ENCODE peak calls at places on chromosome 5, in five cellular contexts. Y is IMR-90, S is transverse colon, L is esophagus squamous epithelium, X is uterus. I is an unnamed sample.

GRCh38 chr5:103120607-103121200 is 603 bp downstream of the PPIP5K2 start:
- DNase-seq in Y (peak; percentile 6), S (peak; percentile 21), L (no peak), X (no peak), I (no peak)

GRCh38 chr5:71907001-71907564 is 188.0 kb downstream of the CARTPT start:
- DNase-seq in Y (no peak), S (no peak), L (no peak), X (no peak), I (no peak)

GRCh38 chr5:173875189-173875588 is 13.0 kb upstream of the CPEB4 start:
- DNase-seq in Y (no peak), S (no peak), L (no peak), X (no peak), I (no peak)

GRCh38 chr5:36494756-36495637 is 111.4 kb upstream of the SLC1A3 start:
- DNase-seq in Y (peak; percentile 23), S (no peak), L (no peak), X (no peak), I (no peak)

GRCh38 chr5:62371409-62371808 is 32.3 kb downstream of the DIMT1 start:
- DNase-seq in Y (peak; percentile 2), S (no peak), L (no peak), X (no peak), I (no peak)

GRCh38 chr5:127014573-127014972 is 15.8 kb downstream of the MARCHF3 start:
- DNase-seq in Y (no peak), S (no peak), L (no peak), X (no peak), I (no peak)

GRCh38 chr5:20245432-20245974 is 257.5 kb upstream of the CDH18 start:
- DNase-seq in Y (no peak), S (no peak), L (no peak), X (no peak), I (no peak)

GRCh38 chr5:143882520-143882919 is 70.6 kb downstream of the HMHB1 start:
- DNase-seq in Y (peak; percentile 55), S (no peak), L (no peak), X (no peak), I (no peak)

GRCh38 chr5:74393943-74394342 is 246.6 kb downstream of the ENC1 start:
- DNase-seq in Y (no peak), S (no peak), L (no peak), X (no peak), I (no peak)

GRCh38 chr5:56525117-56525516 is 290.2 kb upstream of the MAP3K1 start:
- DNase-seq in Y (peak; percentile 56), S (no peak), L (no peak), X (peak; percentile 46), I (no peak)

DNA sequence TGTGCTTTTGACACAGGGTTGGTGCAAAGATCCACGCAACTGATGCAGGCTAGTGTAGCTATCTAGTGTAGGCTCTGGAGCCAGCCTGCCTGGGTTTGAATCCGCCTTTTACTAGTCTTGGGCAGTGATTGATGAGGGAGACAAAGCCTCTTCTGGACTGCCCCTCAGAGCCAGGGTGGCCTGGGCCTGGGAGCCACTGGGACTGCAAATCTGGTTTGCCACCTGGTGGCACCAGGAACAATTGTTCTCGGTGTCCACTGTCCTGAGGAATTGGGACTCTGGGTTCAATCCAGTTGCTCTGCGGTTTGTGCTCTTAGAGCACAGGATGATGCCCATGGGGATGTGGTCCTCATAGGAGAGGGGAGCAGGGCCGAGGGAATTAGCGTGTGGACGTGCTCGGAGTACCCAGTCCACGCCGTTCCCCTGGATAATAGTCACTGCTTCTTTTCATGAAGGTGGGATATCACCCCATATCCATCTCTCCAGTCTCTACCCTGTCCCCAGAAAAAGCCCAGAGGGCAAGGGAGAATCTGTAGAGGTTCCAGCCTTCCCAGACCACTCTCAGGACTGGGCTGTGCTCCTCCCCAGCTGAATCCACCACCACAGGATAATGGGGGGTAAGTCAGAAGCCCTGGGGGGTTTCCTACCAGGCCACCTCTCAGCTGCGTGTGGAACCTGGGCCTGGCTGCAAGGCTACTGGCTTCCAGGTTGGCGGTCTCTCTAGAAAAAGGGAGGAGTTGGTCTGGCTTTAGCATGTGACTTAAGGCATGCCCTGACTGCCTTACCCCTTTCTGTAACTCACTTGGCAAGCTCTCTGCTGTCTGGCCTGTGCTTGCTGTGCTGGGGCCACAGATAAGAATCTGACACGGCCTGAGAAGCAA is 1.9 kb downstream of the B4GALT7 start:
- DNase-seq in Y (no peak), S (no peak), L (no peak), X (no peak), I (no peak)
- TF ChIP-seq POLR2A in Y (no peak), S (no peak), L (no peak), X (no peak), I (no peak)

GRCh38 chr5:86617756-86618577 is at the start of gene COX7C:
- DNase-seq in Y (peak; percentile 95), S (peak; percentile 95), L (peak; percentile 61), X (peak; percentile 96), I (peak; percentile 59)
- TF ChIP-seq POLR2A in Y (peak; percentile 71), S (peak; percentile 94), L (peak; percentile 83), X (peak; percentile 74), I (peak; percentile 65)

GRCh38 chr5:179818746-179819295 is 1.9 kb upstream of the SQSTM1 start:
- DNase-seq in Y (peak; percentile 95), S (peak; percentile 97), L (peak; percentile 82), X (peak; percentile 97), I (peak; percentile 97)
- TF ChIP-seq POLR2A in Y (no peak), S (peak; percentile 82), L (no peak), X (peak; percentile 69), I (peak; percentile 38)

DNA sequence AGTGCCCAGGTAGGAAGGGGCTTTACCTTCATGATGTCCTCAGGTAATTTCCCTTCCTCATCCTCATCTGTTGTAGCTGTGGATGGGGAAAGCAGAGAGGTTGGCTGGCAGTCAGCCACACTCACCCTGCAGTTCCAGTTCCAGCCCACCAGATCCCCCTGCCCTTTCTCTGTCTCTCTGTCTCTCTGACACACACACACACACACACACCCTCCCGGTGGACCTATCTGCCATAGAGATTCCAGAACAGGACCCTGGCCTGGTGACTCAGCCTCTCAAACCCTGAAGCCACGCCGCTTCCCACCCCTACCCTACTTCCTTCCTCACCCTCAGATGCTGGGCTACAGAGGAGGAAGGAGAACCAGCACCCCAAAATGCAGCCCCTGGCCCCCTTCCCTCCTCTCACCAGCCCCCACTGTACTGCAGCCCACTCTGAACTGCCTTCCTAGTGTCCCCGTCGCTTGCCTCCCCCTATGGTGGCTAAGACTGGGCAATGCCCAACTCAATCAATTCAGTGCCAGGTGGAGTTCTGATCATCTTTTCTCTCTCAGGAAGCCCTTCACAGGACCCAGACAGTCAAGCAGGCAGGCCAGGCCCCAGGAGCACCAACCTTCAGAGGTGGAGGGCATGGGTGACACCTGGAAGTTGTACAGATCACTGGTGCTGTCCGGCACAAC is 4.8 kb downstream of the IRF1 start:
- DNase-seq in Y (no peak), S (peak; percentile 26), L (no peak), X (peak; percentile 13), I (no peak)
- TF ChIP-seq POLR2A in Y (no peak), S (no peak), L (no peak), X (no peak), I (no peak)

GRCh38 chr5:139687656-139688055 is 39.5 kb downstream of the CXXC5 start:
- DNase-seq in Y (no peak), S (no peak), L (no peak), X (no peak), I (no peak)
- TF ChIP-seq POLR2A in Y (no peak), S (no peak), L (no peak), X (no peak), I (no peak)

GRCh38 chr5:139647406-139648204 is 544 bp upstream of the CXXC5 start:
- DNase-seq in Y (no peak), S (no peak), L (no peak), X (peak; percentile 18), I (no peak)

GRCh38 chr5:139650031-139650688 is 2.0 kb downstream of the CXXC5 start:
- DNase-seq in Y (no peak), S (peak; percentile 55), L (no peak), X (peak; percentile 24), I (no peak)

GRCh38 chr5:139649082-139649991 is 1.2 kb downstream of the CXXC5 start:
- DNase-seq in Y (no peak), S (peak; percentile 32), L (no peak), X (peak; percentile 29), I (no peak)

GRCh38 chr5:139646912-139647391 is 1.2 kb upstream of the CXXC5 start:
- DNase-seq in Y (no peak), S (peak; percentile 26), L (no peak), X (peak; percentile 22), I (no peak)

DNA sequence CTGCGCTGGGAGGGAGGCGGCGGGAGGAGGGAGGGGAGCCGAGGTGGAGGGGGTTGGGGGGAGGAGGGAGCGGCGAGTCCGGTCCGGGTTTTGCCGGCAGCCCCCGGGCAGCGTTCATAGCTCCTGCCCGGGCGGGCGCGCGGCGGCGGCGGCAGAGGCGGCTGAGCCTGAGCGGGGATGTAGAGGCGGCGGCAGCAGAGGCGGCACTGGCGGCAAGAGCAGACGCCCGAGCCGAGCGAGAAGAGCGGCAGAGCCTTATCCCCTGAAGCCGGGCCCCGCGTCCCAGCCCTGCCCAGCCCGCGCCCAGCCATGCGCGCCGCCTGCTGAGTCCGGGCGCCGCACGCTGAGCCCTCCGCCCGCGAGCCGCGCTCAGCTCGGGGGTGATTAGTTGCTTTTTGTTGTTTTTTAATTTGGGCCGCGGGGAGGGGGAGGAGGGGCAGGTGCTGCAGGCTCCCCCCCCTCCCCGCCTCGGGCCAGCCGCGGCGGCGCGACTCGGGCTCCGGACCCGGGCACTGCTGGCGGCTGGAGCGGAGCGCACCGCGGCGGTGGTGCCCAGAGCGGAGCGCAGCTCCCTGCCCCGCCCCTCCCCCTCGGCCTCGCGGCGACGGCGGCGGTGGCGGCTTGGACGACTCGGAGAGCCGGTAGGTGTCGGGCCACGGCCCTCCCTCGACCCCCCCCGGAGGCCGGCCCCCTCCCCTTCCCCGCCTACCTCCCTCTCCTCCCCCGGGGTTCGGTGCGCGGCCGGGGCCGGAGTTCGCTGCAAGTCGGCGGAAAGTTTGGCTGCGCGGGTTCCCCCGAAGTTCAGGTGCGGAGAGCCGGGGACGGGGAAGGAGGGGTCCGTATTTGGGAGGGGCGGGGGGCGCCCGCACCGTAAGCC is at the start of gene CXXC5:
- DNase-seq in Y (peak; percentile 83), S (peak; percentile 90), L (no peak), X (peak; percentile 79), I (peak; percentile 73)
- TF ChIP-seq POLR2A in Y (peak; percentile 70), S (peak; percentile 70), L (no peak), X (peak; percentile 39), I (peak; percentile 69)

GRCh38 chr5:108381034-108381954 is 604 bp downstream of the FBXL17 start:
- DNase-seq in Y (peak; percentile 63), S (peak; percentile 80), L (peak; percentile 48), X (peak; percentile 42), I (peak; percentile 17)
- TF ChIP-seq POLR2A in Y (peak; percentile 2), S (peak; percentile 64), L (no peak), X (no peak), I (peak; percentile 51)

GRCh38 chr5:93044860-93045666 is 536.0 kb downstream of the NR2F1-AS1 start:
- DNase-seq in Y (no peak), S (no peak), L (no peak), X (no peak), I (no peak)

GRCh38 chr5:93035194-93035593 is 545.8 kb downstream of the NR2F1-AS1 start:
- DNase-seq in Y (no peak), S (no peak), L (no peak), X (no peak), I (no peak)

GRCh38 chr5:93039888-93040287 is 541.1 kb downstream of the NR2F1-AS1 start:
- DNase-seq in Y (no peak), S (no peak), L (no peak), X (no peak), I (no peak)
- TF ChIP-seq POLR2A in Y (no peak), S (no peak), L (no peak), X (no peak), I (no peak)